ENCODE peak calls at places on chromosome 19, in five cellular contexts. One of them, this sample, is unnamed.

GRCh38 chr19:38653028-38653571 is 5.7 kb downstream of the ACTN4 start:
- DNase-seq in Caki2: peak
- DNase-seq in AG10803: peak
- DNase-seq in AG09319: no peak
- DNase-seq in H7: no peak
- DNase-seq in this sample: no peak

GRCh38 chr19:17602872-17603552 is 47.6 kb downstream of the COLGALT1 start:
- DNase-seq in AG09319: no peak
- DNase-seq in H7: no peak
- DNase-seq in Caki2: no peak
- DNase-seq in AG10803: no peak
- DNase-seq in this sample: no peak

GRCh38 chr19:1112254-1113208 is 8.7 kb downstream of the GPX4 start:
- DNase-seq in AG10803: no peak
- DNase-seq in AG09319: no peak
- DNase-seq in Caki2: no peak
- DNase-seq in H7: peak
- DNase-seq in this sample: no peak

GRCh38 chr19:3505598-3506383 is at the start of gene FZR1:
- DNase-seq in H7: peak
- DNase-seq in Caki2: peak
- DNase-seq in AG09319: peak
- DNase-seq in AG10803: peak
- DNase-seq in this sample: peak

GRCh38 chr19:10299545-10300458 is 9.8 kb downstream of the ZGLP1 start:
- DNase-seq in Caki2: no peak
- DNase-seq in AG10803: no peak
- DNase-seq in AG09319: no peak
- DNase-seq in H7: peak
- DNase-seq in this sample: no peak

GRCh38 chr19:48558018-48558684 is 6.2 kb downstream of the SULT2B1 start:
- DNase-seq in Caki2: peak
- DNase-seq in AG09319: no peak
- DNase-seq in H7: peak
- DNase-seq in AG10803: peak
- DNase-seq in this sample: no peak

GRCh38 chr19:14972676-14973075 is 7.0 kb downstream of the SLC1A6 start:
- DNase-seq in H7: no peak
- DNase-seq in AG10803: no peak
- DNase-seq in Caki2: no peak
- DNase-seq in AG09319: no peak
- DNase-seq in this sample: no peak

GRCh38 chr19:364496-365287 is 20.1 kb upstream of the MIER2 start:
- DNase-seq in AG10803: no peak
- DNase-seq in AG09319: no peak
- DNase-seq in H7: no peak
- DNase-seq in Caki2: no peak
- DNase-seq in this sample: no peak

GRCh38 chr19:19822148-19822429 is 539 bp upstream of the ZNF506 start:
- DNase-seq in Caki2: no peak
- DNase-seq in AG10803: peak
- DNase-seq in H7: no peak
- DNase-seq in AG09319: no peak
- DNase-seq in this sample: no peak

GRCh38 chr19:17522988-17523872 is 11.8 kb downstream of the PGLS start:
- DNase-seq in Caki2: no peak
- DNase-seq in H7: peak
- DNase-seq in AG09319: no peak
- DNase-seq in AG10803: no peak
- DNase-seq in this sample: peak

GRCh38 chr19:51552996-51553725 is 17.9 kb upstream of the ZNF175 start:
- DNase-seq in AG10803: peak
- DNase-seq in Caki2: peak
- DNase-seq in AG09319: no peak
- DNase-seq in H7: peak
- DNase-seq in this sample: no peak

GRCh38 chr19:2260341-2260751 is 4.1 kb upstream of the JSRP1 start:
- DNase-seq in H7: no peak
- DNase-seq in AG09319: no peak
- DNase-seq in AG10803: peak
- DNase-seq in Caki2: peak
- DNase-seq in this sample: no peak

GRCh38 chr19:44986389-44986788 is 14.9 kb upstream of the RELB start:
- DNase-seq in AG10803: no peak
- DNase-seq in AG09319: no peak
- DNase-seq in H7: no peak
- DNase-seq in Caki2: no peak
- DNase-seq in this sample: no peak

GRCh38 chr19:45681391-45682015 is 10.2 kb downstream of the SNRPD2 start:
- DNase-seq in H7: peak
- DNase-seq in Caki2: peak
- DNase-seq in AG09319: no peak
- DNase-seq in AG10803: peak
- DNase-seq in this sample: peak

GRCh38 chr19:46958542-46958941 is 61.1 kb upstream of the NPAS1 start:
- DNase-seq in AG09319: peak
- DNase-seq in Caki2: no peak
- DNase-seq in AG10803: peak
- DNase-seq in H7: no peak
- DNase-seq in this sample: no peak

GRCh38 chr19:5326545-5326944 is 14.1 kb downstream of the PTPRS start:
- DNase-seq in H7: no peak
- DNase-seq in AG09319: no peak
- DNase-seq in Caki2: no peak
- DNase-seq in AG10803: no peak
- DNase-seq in this sample: no peak

GRCh38 chr19:18774782-18775444 is 16.2 kb downstream of the COMP start:
- DNase-seq in AG10803: no peak
- DNase-seq in AG09319: no peak
- DNase-seq in H7: peak
- DNase-seq in Caki2: no peak
- DNase-seq in this sample: no peak

GRCh38 chr19:48907671-48908070 is 7.6 kb downstream of the NUCB1 start:
- DNase-seq in AG09319: no peak
- DNase-seq in AG10803: no peak
- DNase-seq in Caki2: no peak
- DNase-seq in H7: peak
- DNase-seq in this sample: no peak

GRCh38 chr19:29614046-29614445 is 8.0 kb downstream of the POP4 start:
- DNase-seq in H7: peak
- DNase-seq in AG10803: no peak
- DNase-seq in AG09319: no peak
- DNase-seq in Caki2: no peak
- DNase-seq in this sample: no peak

GRCh38 chr19:50947123-50947522 is 5.7 kb downstream of the KLK5 start:
- DNase-seq in AG09319: no peak
- DNase-seq in Caki2: no peak
- DNase-seq in AG10803: no peak
- DNase-seq in H7: no peak
- DNase-seq in this sample: no peak

GRCh38 chr19:11268783-11269267 is 6.5 kb upstream of the DOCK6 start:
- DNase-seq in H7: no peak
- DNase-seq in Caki2: no peak
- DNase-seq in AG09319: no peak
- DNase-seq in AG10803: peak
- DNase-seq in this sample: no peak

GRCh38 chr19:30001794-30002193 is 59.8 kb downstream of the URI1 start:
- DNase-seq in AG09319: no peak
- DNase-seq in H7: no peak
- DNase-seq in AG10803: no peak
- DNase-seq in Caki2: no peak
- DNase-seq in this sample: no peak

GRCh38 chr19:18062043-18062442 is 24.7 kb downstream of the IL12RB1 start:
- DNase-seq in AG10803: no peak
- DNase-seq in AG09319: no peak
- DNase-seq in H7: peak
- DNase-seq in Caki2: no peak
- DNase-seq in this sample: no peak

GRCh38 chr19:35959040-35959967 is 23.1 kb downstream of the LRFN3 start:
- DNase-seq in H7: peak
- DNase-seq in Caki2: no peak
- DNase-seq in AG10803: no peak
- DNase-seq in AG09319: no peak
- DNase-seq in this sample: peak

GRCh38 chr19:34430738-34431625 is 2.8 kb downstream of the UBA2 start:
- DNase-seq in Caki2: peak
- DNase-seq in AG10803: peak
- DNase-seq in H7: peak
- DNase-seq in AG09319: no peak
- DNase-seq in this sample: no peak

GRCh38 chr19:13208131-13208963 is 58.1 kb downstream of the IER2 start:
- DNase-seq in H7: peak
- DNase-seq in AG09319: peak
- DNase-seq in AG10803: peak
- DNase-seq in Caki2: no peak
- DNase-seq in this sample: peak

GRCh38 chr19:42111811-42112210 is 20.4 kb downstream of the POU2F2 start:
- DNase-seq in H7: no peak
- DNase-seq in Caki2: no peak
- DNase-seq in AG09319: no peak
- DNase-seq in AG10803: peak
- DNase-seq in this sample: no peak

GRCh38 chr19:13962738-13963602 is 10.7 kb downstream of the DCAF15 start:
- DNase-seq in AG09319: no peak
- DNase-seq in H7: no peak
- DNase-seq in AG10803: no peak
- DNase-seq in Caki2: no peak
- DNase-seq in this sample: no peak

GRCh38 chr19:35937345-35938281 is 1.4 kb downstream of the LRFN3 start:
- DNase-seq in AG09319: no peak
- DNase-seq in Caki2: no peak
- DNase-seq in AG10803: no peak
- DNase-seq in H7: peak
- DNase-seq in this sample: no peak

GRCh38 chr19:47618771-47619170 is 9.8 kb downstream of the BICRA start:
- DNase-seq in AG09319: no peak
- DNase-seq in H7: peak
- DNase-seq in Caki2: no peak
- DNase-seq in AG10803: peak
- DNase-seq in this sample: no peak

GRCh38 chr19:50898018-50898417 is 13.2 kb downstream of the KLK4 start:
- DNase-seq in H7: no peak
- DNase-seq in AG09319: no peak
- DNase-seq in AG10803: no peak
- DNase-seq in Caki2: no peak
- DNase-seq in this sample: no peak

GRCh38 chr19:41871573-41872383 is 5.3 kb upstream of the CD79A start:
- DNase-seq in AG10803: no peak
- DNase-seq in Caki2: peak
- DNase-seq in H7: peak
- DNase-seq in AG09319: no peak
- DNase-seq in this sample: peak

GRCh38 chr19:4425531-4425930 is 23.1 kb downstream of the CHAF1A start:
- DNase-seq in AG10803: peak
- DNase-seq in Caki2: no peak
- DNase-seq in H7: no peak
- DNase-seq in AG09319: peak
- DNase-seq in this sample: no peak

GRCh38 chr19:56221851-56222250 is 19.8 kb downstream of the ZSCAN5C start:
- DNase-seq in Caki2: no peak
- DNase-seq in H7: no peak
- DNase-seq in AG09319: no peak
- DNase-seq in AG10803: no peak
- DNase-seq in this sample: no peak

GRCh38 chr19:17751103-17751911 is at the start of gene FCHO1:
- DNase-seq in H7: peak
- DNase-seq in Caki2: no peak
- DNase-seq in AG09319: no peak
- DNase-seq in AG10803: no peak
- DNase-seq in this sample: peak